ENCODE peak calls at places on chromosomes 3 and 15, in six cellular contexts. One of them, this sample, is unnamed. For H3K36me3, the result is how much of the 10 kb centered on the place peaks cover.

GRCh38 chr3:179452166-179452544 is 885 bp upstream of the GNB4 start:
- DNase-seq in psoas muscle: no peak
- DNase-seq in SK-N-SH: no peak
- DNase-seq in tibial nerve: no peak
- DNase-seq in IMR-90: peak
- DNase-seq in uterus: no peak
- DNase-seq in this sample: no peak

GRCh38 chr3:104519968-104520655 is 846.6 kb upstream of the ALCAM start:
- DNase-seq in psoas muscle: no peak
- DNase-seq in SK-N-SH: no peak
- DNase-seq in tibial nerve: no peak
- DNase-seq in IMR-90: no peak
- DNase-seq in uterus: no peak
- DNase-seq in this sample: no peak

GRCh38 chr3:10725067-10725466 is 91.0 kb upstream of the SLC6A11 start:
- DNase-seq in psoas muscle: no peak
- DNase-seq in SK-N-SH: no peak
- DNase-seq in tibial nerve: no peak
- DNase-seq in IMR-90: no peak
- DNase-seq in uterus: no peak
- DNase-seq in this sample: no peak

GRCh38 chr15:95972136-95972553 is 358.4 kb upstream of the NR2F2 start:
- DNase-seq in psoas muscle: no peak
- DNase-seq in SK-N-SH: no peak
- DNase-seq in tibial nerve: peak
- DNase-seq in IMR-90: peak
- DNase-seq in uterus: peak
- DNase-seq in this sample: peak

GRCh38 chr3:196235452-196236122 is 19.3 kb downstream of the SLC51A start:
- DNase-seq in psoas muscle: no peak
- DNase-seq in SK-N-SH: no peak
- DNase-seq in tibial nerve: peak
- DNase-seq in IMR-90: no peak
- DNase-seq in uterus: no peak
- DNase-seq in this sample: no peak

GRCh38 chr3:16101295-16102186 is 72.9 kb upstream of the GALNT15 start:
- DNase-seq in psoas muscle: no peak
- DNase-seq in SK-N-SH: no peak
- DNase-seq in tibial nerve: no peak
- DNase-seq in IMR-90: peak
- DNase-seq in uterus: no peak
- DNase-seq in this sample: no peak

GRCh38 chr3:179723617-179724016 is 70.8 kb downstream of the USP13 start:
- DNase-seq in psoas muscle: no peak
- DNase-seq in SK-N-SH: no peak
- DNase-seq in tibial nerve: no peak
- DNase-seq in IMR-90: no peak
- DNase-seq in uterus: no peak
- DNase-seq in this sample: no peak

GRCh38 chr15:96356494-96357455 is 26.3 kb downstream of the NR2F2 start:
- DNase-seq in psoas muscle: peak
- DNase-seq in SK-N-SH: peak
- DNase-seq in tibial nerve: peak
- DNase-seq in IMR-90: peak
- DNase-seq in uterus: peak
- DNase-seq in this sample: peak

GRCh38 chr3:59766165-59766872 is 716.5 kb upstream of the CFAP20DC start:
- DNase-seq in psoas muscle: no peak
- DNase-seq in SK-N-SH: no peak
- DNase-seq in tibial nerve: peak
- DNase-seq in IMR-90: peak
- DNase-seq in uterus: peak
- DNase-seq in this sample: no peak

GRCh38 chr3:21893250-21893649 is 142.2 kb upstream of the ZNF385D start:
- DNase-seq in psoas muscle: no peak
- DNase-seq in SK-N-SH: no peak
- DNase-seq in tibial nerve: no peak
- DNase-seq in IMR-90: peak
- DNase-seq in uterus: no peak
- DNase-seq in this sample: no peak

GRCh38 chr3:121651684-121652083 is 9.0 kb downstream of the HCLS1 start:
- DNase-seq in psoas muscle: no peak
- DNase-seq in SK-N-SH: no peak
- DNase-seq in tibial nerve: no peak
- DNase-seq in IMR-90: no peak
- DNase-seq in uterus: no peak
- DNase-seq in this sample: no peak

GRCh38 chr3:42655331-42655888 is 1.9 kb downstream of the ZBTB47 start:
- DNase-seq in psoas muscle: peak
- DNase-seq in SK-N-SH: peak
- DNase-seq in tibial nerve: no peak
- DNase-seq in IMR-90: no peak
- DNase-seq in uterus: no peak
- DNase-seq in this sample: peak

GRCh38 chr3:60890226-60890625 is 361.0 kb downstream of the FHIT start:
- DNase-seq in psoas muscle: no peak
- DNase-seq in SK-N-SH: no peak
- DNase-seq in tibial nerve: no peak
- DNase-seq in IMR-90: no peak
- DNase-seq in uterus: no peak
- DNase-seq in this sample: no peak

GRCh38 chr3:71099997-71100719 is 483.4 kb downstream of the FOXP1 start:
- DNase-seq in psoas muscle: no peak
- DNase-seq in SK-N-SH: no peak
- DNase-seq in tibial nerve: no peak
- DNase-seq in IMR-90: no peak
- DNase-seq in uterus: no peak
- DNase-seq in this sample: no peak

GRCh38 chr15:77706482-77707244 is 74.0 kb upstream of the LINGO1 start:
- DNase-seq in psoas muscle: no peak
- DNase-seq in SK-N-SH: no peak
- DNase-seq in tibial nerve: no peak
- DNase-seq in IMR-90: no peak
- DNase-seq in uterus: no peak
- DNase-seq in this sample: no peak

GRCh38 chr15:62903437-62903836 is 139.1 kb upstream of the TPM1 start:
- DNase-seq in psoas muscle: no peak
- DNase-seq in SK-N-SH: no peak
- DNase-seq in tibial nerve: no peak
- DNase-seq in IMR-90: no peak
- DNase-seq in uterus: no peak
- DNase-seq in this sample: no peak

GRCh38 chr3:150681037-150681436 is 22.7 kb downstream of the ERICH6 start:
- DNase-seq in psoas muscle: no peak
- DNase-seq in SK-N-SH: no peak
- DNase-seq in tibial nerve: no peak
- DNase-seq in IMR-90: no peak
- DNase-seq in uterus: no peak
- DNase-seq in this sample: no peak

GRCh38 chr15:76011611-76012010 is 613 bp downstream of the NRG4 start:
- DNase-seq in psoas muscle: no peak
- DNase-seq in SK-N-SH: no peak
- DNase-seq in tibial nerve: no peak
- DNase-seq in IMR-90: no peak
- DNase-seq in uterus: no peak
- DNase-seq in this sample: no peak

GRCh38 chr15:76006136-76006778 is 6.0 kb downstream of the NRG4 start:
- DNase-seq in psoas muscle: no peak
- DNase-seq in SK-N-SH: no peak
- DNase-seq in tibial nerve: peak
- DNase-seq in IMR-90: no peak
- DNase-seq in uterus: no peak
- DNase-seq in this sample: no peak

GRCh38 chr15:76012021-76012551 is at the start of gene NRG4:
- DNase-seq in psoas muscle: peak
- DNase-seq in SK-N-SH: no peak
- DNase-seq in tibial nerve: no peak
- DNase-seq in IMR-90: peak
- DNase-seq in uterus: no peak
- DNase-seq in this sample: no peak
- TF ChIP-seq CTCF in psoas muscle: no peak
- TF ChIP-seq CTCF in SK-N-SH: no peak
- TF ChIP-seq CTCF in tibial nerve: no peak
- TF ChIP-seq CTCF in IMR-90: no peak
- TF ChIP-seq CTCF in uterus: no peak
- TF ChIP-seq CTCF in this sample: no peak

DNA sequence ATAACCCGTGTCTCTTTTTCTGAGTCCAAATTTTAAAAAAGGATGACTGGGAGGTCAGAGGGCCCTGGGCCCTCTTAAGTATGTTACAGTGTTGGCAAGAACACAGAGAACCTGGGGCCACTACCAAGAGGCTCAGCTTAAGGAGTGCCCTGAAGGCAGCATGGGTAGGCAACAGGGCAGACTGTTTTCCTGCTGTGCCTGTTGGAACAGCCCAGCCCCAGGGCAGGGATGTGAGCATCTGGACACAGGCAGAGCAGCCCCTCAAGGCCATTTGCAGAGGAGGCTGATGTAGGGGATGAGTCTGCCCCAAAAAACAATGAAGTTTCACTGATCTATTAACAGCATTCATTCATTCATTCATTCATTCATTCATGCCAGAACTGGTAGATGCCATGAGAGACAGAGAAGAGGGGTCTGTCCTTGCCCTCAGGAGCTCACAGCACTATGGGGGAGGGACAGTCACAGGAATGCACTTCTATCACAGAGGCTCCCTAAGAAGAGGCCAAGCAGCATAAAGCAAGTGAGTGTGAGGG is 2.2 kb upstream of the LTF start:
- DNase-seq in psoas muscle: no peak
- DNase-seq in SK-N-SH: no peak
- DNase-seq in tibial nerve: no peak
- DNase-seq in IMR-90: no peak
- DNase-seq in uterus: no peak
- DNase-seq in this sample: no peak
- H3K36me3 ChIP-seq in psoas muscle: under half
- H3K36me3 ChIP-seq in SK-N-SH: under half
- H3K36me3 ChIP-seq in tibial nerve: under half
- H3K36me3 ChIP-seq in IMR-90: under half
- H3K36me3 ChIP-seq in uterus: under half
- H3K36me3 ChIP-seq in this sample: under half

DNA sequence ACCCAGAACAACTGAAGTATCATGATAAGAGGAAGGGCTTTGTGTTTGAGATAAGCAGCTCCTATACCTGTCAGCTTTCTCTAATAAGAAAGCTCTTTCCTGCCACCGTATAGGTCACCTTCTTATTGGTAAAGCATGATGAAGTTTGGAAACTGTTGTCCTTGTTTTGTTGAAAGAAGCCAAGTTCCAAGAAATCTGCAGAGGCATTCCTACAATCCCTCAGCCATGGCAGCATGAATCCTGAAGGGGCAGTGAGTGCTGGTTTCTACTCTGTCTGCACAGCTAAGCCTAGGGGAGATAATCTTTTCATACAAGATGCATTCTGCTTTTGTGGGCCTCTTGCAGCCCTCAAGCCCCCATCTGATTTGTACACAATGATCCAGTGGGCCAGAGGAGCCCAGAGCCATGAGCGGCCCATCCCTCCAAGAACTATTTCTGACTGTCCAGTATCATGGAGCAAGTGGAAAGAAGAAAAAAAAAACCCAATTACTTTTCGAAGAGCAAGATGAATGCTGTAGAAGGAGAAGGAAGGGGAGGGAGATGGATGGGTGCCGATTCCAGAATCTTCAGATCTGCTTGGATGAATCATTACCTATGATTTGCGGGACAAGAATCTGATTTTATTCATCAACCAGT is 1.9 kb upstream of the THBS1 start:
- DNase-seq in psoas muscle: no peak
- DNase-seq in SK-N-SH: no peak
- DNase-seq in tibial nerve: no peak
- DNase-seq in IMR-90: peak
- DNase-seq in uterus: no peak
- DNase-seq in this sample: no peak
- TF ChIP-seq CTCF in psoas muscle: no peak
- TF ChIP-seq CTCF in SK-N-SH: no peak
- TF ChIP-seq CTCF in tibial nerve: no peak
- TF ChIP-seq CTCF in IMR-90: peak
- TF ChIP-seq CTCF in uterus: no peak
- TF ChIP-seq CTCF in this sample: no peak

GRCh38 chr3:133905376-133905775 is 9.7 kb upstream of the RAB6B start:
- DNase-seq in psoas muscle: no peak
- DNase-seq in SK-N-SH: no peak
- DNase-seq in tibial nerve: no peak
- DNase-seq in IMR-90: no peak
- DNase-seq in uterus: no peak
- DNase-seq in this sample: no peak

GRCh38 chr3:133914839-133915600 is 19.3 kb upstream of the RAB6B start:
- DNase-seq in psoas muscle: no peak
- DNase-seq in SK-N-SH: no peak
- DNase-seq in tibial nerve: no peak
- DNase-seq in IMR-90: no peak
- DNase-seq in uterus: no peak
- DNase-seq in this sample: no peak

GRCh38 chr3:133915685-133916639 is 20.3 kb upstream of the RAB6B start:
- DNase-seq in psoas muscle: no peak
- DNase-seq in SK-N-SH: no peak
- DNase-seq in tibial nerve: no peak
- DNase-seq in IMR-90: no peak
- DNase-seq in uterus: no peak
- DNase-seq in this sample: no peak

DNA sequence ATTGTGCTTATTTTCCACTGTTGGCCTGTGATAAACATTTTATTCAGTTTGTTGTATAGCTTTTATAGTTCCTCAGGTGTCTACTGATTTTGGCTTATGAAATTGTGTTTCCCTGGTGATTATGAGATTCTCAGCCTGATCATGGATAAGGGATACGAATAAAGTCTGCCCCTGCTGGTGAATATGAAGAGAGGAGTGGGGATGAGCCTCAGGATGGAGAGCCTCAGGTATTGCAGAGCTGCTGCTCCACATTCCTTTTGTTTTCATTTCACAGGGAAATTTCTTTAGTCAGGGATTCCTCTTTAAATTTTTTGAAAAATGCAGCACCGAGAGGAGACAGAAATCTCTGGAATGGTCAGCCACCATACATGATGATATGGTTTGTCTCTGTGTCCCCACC is 14.7 kb upstream of the RAB6B start:
- DNase-seq in psoas muscle: no peak
- DNase-seq in SK-N-SH: no peak
- DNase-seq in tibial nerve: no peak
- DNase-seq in IMR-90: no peak
- DNase-seq in uterus: no peak
- DNase-seq in this sample: no peak
- H3K36me3 ChIP-seq in psoas muscle: under half
- H3K36me3 ChIP-seq in SK-N-SH: under half
- H3K36me3 ChIP-seq in tibial nerve: under half
- H3K36me3 ChIP-seq in IMR-90: under half
- H3K36me3 ChIP-seq in uterus: under half
- H3K36me3 ChIP-seq in this sample: under half

GRCh38 chr3:174397848-174398247 is 461.3 kb upstream of the NAALADL2 start:
- DNase-seq in psoas muscle: no peak
- DNase-seq in SK-N-SH: no peak
- DNase-seq in tibial nerve: no peak
- DNase-seq in IMR-90: peak
- DNase-seq in uterus: no peak
- DNase-seq in this sample: no peak
- TF ChIP-seq CTCF in psoas muscle: peak
- TF ChIP-seq CTCF in SK-N-SH: peak
- TF ChIP-seq CTCF in tibial nerve: peak
- TF ChIP-seq CTCF in IMR-90: peak
- TF ChIP-seq CTCF in uterus: peak
- TF ChIP-seq CTCF in this sample: peak